ENCODE peak calls at places on chromosomes 1 and 21, in four cellular contexts. One of them, this sample, is unnamed.

GRCh38 chr1:55505326-55505725 is 290.2 kb upstream of the USP24 start:
- DNase-seq in anterior cingulate cortex: no peak
- DNase-seq in lower leg skin: no peak
- DNase-seq in stimulated activated CD4-positive, alpha-beta T cell treated with anti-CD3 and anti-CD28 coated beads, Interleukin-4, amount 100 ng/mL, for 24 hours: no peak
- DNase-seq in this sample: no peak

GRCh38 chr1:40717065-40717464 is 25.6 kb downstream of the NFYC start:
- DNase-seq in anterior cingulate cortex: no peak
- DNase-seq in lower leg skin: no peak
- DNase-seq in stimulated activated CD4-positive, alpha-beta T cell treated with anti-CD3 and anti-CD28 coated beads, Interleukin-4, amount 100 ng/mL, for 24 hours: no peak
- DNase-seq in this sample: no peak

GRCh38 chr21:18951291-18952038 is 547.9 kb upstream of the TMPRSS15 start:
- DNase-seq in anterior cingulate cortex: no peak
- DNase-seq in lower leg skin: no peak
- DNase-seq in stimulated activated CD4-positive, alpha-beta T cell treated with anti-CD3 and anti-CD28 coated beads, Interleukin-4, amount 100 ng/mL, for 24 hours: no peak
- DNase-seq in this sample: peak

GRCh38 chr1:97502360-97502759 is 418.5 kb downstream of the DPYD start:
- DNase-seq in anterior cingulate cortex: no peak
- DNase-seq in lower leg skin: no peak
- DNase-seq in stimulated activated CD4-positive, alpha-beta T cell treated with anti-CD3 and anti-CD28 coated beads, Interleukin-4, amount 100 ng/mL, for 24 hours: no peak
- DNase-seq in this sample: no peak

GRCh38 chr1:91613594-91613993 is 112.9 kb downstream of the CDC7 start:
- DNase-seq in anterior cingulate cortex: no peak
- DNase-seq in lower leg skin: no peak
- DNase-seq in stimulated activated CD4-positive, alpha-beta T cell treated with anti-CD3 and anti-CD28 coated beads, Interleukin-4, amount 100 ng/mL, for 24 hours: no peak
- DNase-seq in this sample: no peak

GRCh38 chr1:36136535-36136934 is 11.5 kb upstream of the COL8A2 start:
- DNase-seq in anterior cingulate cortex: no peak
- DNase-seq in lower leg skin: peak
- DNase-seq in stimulated activated CD4-positive, alpha-beta T cell treated with anti-CD3 and anti-CD28 coated beads, Interleukin-4, amount 100 ng/mL, for 24 hours: no peak
- DNase-seq in this sample: no peak

GRCh38 chr1:1175221-1176062 is 1.8 kb downstream of the TTLL10 start:
- DNase-seq in anterior cingulate cortex: no peak
- DNase-seq in lower leg skin: no peak
- DNase-seq in stimulated activated CD4-positive, alpha-beta T cell treated with anti-CD3 and anti-CD28 coated beads, Interleukin-4, amount 100 ng/mL, for 24 hours: no peak
- DNase-seq in this sample: no peak

GRCh38 chr1:93814059-93814794 is 64.8 kb downstream of the DNTTIP2 start:
- DNase-seq in anterior cingulate cortex: peak
- DNase-seq in lower leg skin: peak
- DNase-seq in stimulated activated CD4-positive, alpha-beta T cell treated with anti-CD3 and anti-CD28 coated beads, Interleukin-4, amount 100 ng/mL, for 24 hours: peak
- DNase-seq in this sample: peak

GRCh38 chr1:84300991-84301758 is at the start of gene SAMD13:
- DNase-seq in anterior cingulate cortex: peak
- DNase-seq in lower leg skin: peak
- DNase-seq in stimulated activated CD4-positive, alpha-beta T cell treated with anti-CD3 and anti-CD28 coated beads, Interleukin-4, amount 100 ng/mL, for 24 hours: peak
- DNase-seq in this sample: peak

GRCh38 chr1:205441716-205442050 is 14.2 kb downstream of the BLACAT1 start:
- DNase-seq in anterior cingulate cortex: no peak
- DNase-seq in lower leg skin: no peak
- DNase-seq in stimulated activated CD4-positive, alpha-beta T cell treated with anti-CD3 and anti-CD28 coated beads, Interleukin-4, amount 100 ng/mL, for 24 hours: no peak
- DNase-seq in this sample: no peak

GRCh38 chr1:48644950-48645605 is 131.6 kb downstream of the BEND5 start:
- DNase-seq in anterior cingulate cortex: no peak
- DNase-seq in lower leg skin: no peak
- DNase-seq in stimulated activated CD4-positive, alpha-beta T cell treated with anti-CD3 and anti-CD28 coated beads, Interleukin-4, amount 100 ng/mL, for 24 hours: no peak
- DNase-seq in this sample: no peak

GRCh38 chr1:202010042-202011015 is at the start of gene ELF3:
- DNase-seq in anterior cingulate cortex: no peak
- DNase-seq in lower leg skin: no peak
- DNase-seq in stimulated activated CD4-positive, alpha-beta T cell treated with anti-CD3 and anti-CD28 coated beads, Interleukin-4, amount 100 ng/mL, for 24 hours: no peak
- DNase-seq in this sample: no peak

This sample was measured in DND-41.